ENCODE peak calls at places on chromosomes 3 and 15, in six cellular contexts. H is cardiac muscle cell, U is heart left ventricle, F is tibial nerve, E is hepatocyte, D is A549. X is an unnamed sample.

GRCh38 chr3:139110072-139110830 is 65.6 kb upstream of the PRR23C start:
- DNase-seq in H (no peak), U (peak), F (no peak), E (no peak), D (no peak), X (no peak)

GRCh38 chr3:11238880-11239279 is 33.3 kb upstream of the ATG7 start:
- DNase-seq in H (peak), U (no peak), F (no peak), E (no peak), D (no peak), X (no peak)

GRCh38 chr3:10173926-10174435 is 9.3 kb downstream of the IRAK2 start:
- DNase-seq in H (peak), U (peak), F (peak), E (peak), D (peak), X (peak)

GRCh38 chr3:40899286-40899712 is 300.0 kb upstream of the CTNNB1 start:
- DNase-seq in H (peak), U (no peak), F (no peak), E (no peak), D (peak), X (no peak)

GRCh38 chr3:134495980-134496379 is 10.1 kb downstream of the CEP63 start:
- DNase-seq in H (no peak), U (no peak), F (no peak), E (no peak), D (no peak), X (no peak)

GRCh38 chr3:22971497-22971896 is 231.6 kb upstream of the UBE2E2 start:
- DNase-seq in H (no peak), U (no peak), F (no peak), E (no peak), D (no peak), X (no peak)

GRCh38 chr3:109241459-109241858 is 74.9 kb downstream of the DPPA2 start:
- DNase-seq in H (no peak), U (no peak), F (no peak), E (no peak), D (no peak), X (no peak)

GRCh38 chr3:88189361-88189810 is 39.6 kb downstream of the C3orf38 start:
- DNase-seq in H (no peak), U (no peak), F (no peak), E (no peak), D (no peak), X (no peak)

GRCh38 chr3:99534951-99535704 is 103.3 kb upstream of the COL8A1 start:
- DNase-seq in H (peak), U (no peak), F (no peak), E (peak), D (no peak), X (no peak)

GRCh38 chr15:64209680-64210334 is 47.0 kb upstream of the PPIB start:
- DNase-seq in H (peak), U (no peak), F (no peak), E (peak), D (peak), X (no peak)

GRCh38 chr15:59260090-59260489 is 53.4 kb downstream of the LDHAL6B start:
- DNase-seq in H (no peak), U (no peak), F (no peak), E (no peak), D (no peak), X (no peak)

GRCh38 chr15:65659502-65660052 is 37.8 kb downstream of the SLC24A1 start:
- DNase-seq in H (no peak), U (no peak), F (no peak), E (no peak), D (no peak), X (no peak)

GRCh38 chr15:65028338-65028737 is 1.1 kb downstream of the MTFMT start:
- DNase-seq in H (no peak), U (no peak), F (no peak), E (no peak), D (no peak), X (no peak)

GRCh38 chr3:63961891-63962290 is 49.7 kb upstream of the SCAANT1 start:
- DNase-seq in H (peak), U (no peak), F (no peak), E (peak), D (peak), X (no peak)

GRCh38 chr3:171531716-171532115 is 71.5 kb upstream of the TNIK start:
- DNase-seq in H (no peak), U (no peak), F (no peak), E (no peak), D (no peak), X (no peak)

GRCh38 chr3:139427283-139428060 is 38.0 kb upstream of the COPB2 start:
- DNase-seq in H (peak), U (no peak), F (peak), E (peak), D (peak), X (no peak)

GRCh38 chr3:188752850-188753249 is 418.9 kb upstream of the TPRG1 start:
- DNase-seq in H (no peak), U (no peak), F (no peak), E (no peak), D (no peak), X (no peak)

GRCh38 chr3:122169911-122170310 is 13.6 kb upstream of the CASR start:
- DNase-seq in H (no peak), U (no peak), F (no peak), E (no peak), D (no peak), X (no peak)

GRCh38 chr3:4406746-4407568 is 60.1 kb downstream of the SUMF1 start:
- DNase-seq in H (no peak), U (no peak), F (no peak), E (peak), D (no peak), X (no peak)

GRCh38 chr3:168094877-168095610 is 680 bp downstream of the GOLIM4 start:
- DNase-seq in H (peak), U (peak), F (peak), E (peak), D (peak), X (peak)

GRCh38 chr15:85525755-85526154 is 145.4 kb downstream of the AKAP13 start:
- DNase-seq in H (no peak), U (no peak), F (no peak), E (no peak), D (no peak), X (no peak)

GRCh38 chr3:187011915-187012314 is 81.6 kb downstream of the ST6GAL1 start:
- DNase-seq in H (no peak), U (no peak), F (no peak), E (no peak), D (no peak), X (no peak)

DNA sequence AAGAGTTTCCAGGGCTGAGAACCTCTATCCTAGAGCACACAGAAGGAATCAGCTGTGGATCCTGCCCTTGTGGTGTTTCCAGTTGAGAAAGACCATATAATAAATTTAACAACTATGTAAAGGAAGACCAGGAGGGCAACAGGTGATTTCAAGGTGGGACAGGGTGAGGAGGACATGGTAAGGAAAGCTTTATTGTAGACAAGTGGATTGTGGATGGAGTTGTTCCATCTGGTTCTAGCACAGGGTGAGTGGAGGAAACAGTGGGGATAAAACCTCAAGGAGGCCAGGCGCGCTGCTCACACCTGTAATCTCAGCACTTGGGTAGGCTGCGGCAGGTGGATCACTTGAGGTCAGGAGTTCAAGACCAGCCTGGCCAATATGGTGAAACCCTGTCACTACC is 17.1 kb downstream of the SIAH2 start:
- DNase-seq in H (no peak), U (no peak), F (no peak), E (no peak), D (no peak), X (no peak)
- TF ChIP-seq CTCF in H (no peak), U (no peak), F (no peak), E (no peak), D (no peak), X (no peak)

GRCh38 chr3:24201301-24201700 is 256.2 kb downstream of the NR1D2 start:
- DNase-seq in H (no peak), U (no peak), F (no peak), E (no peak), D (no peak), X (no peak)

GRCh38 chr3:24199305-24199704 is 254.2 kb downstream of the NR1D2 start:
- DNase-seq in H (no peak), U (no peak), F (no peak), E (no peak), D (no peak), X (no peak)

GRCh38 chr3:24199775-24200247 is 254.7 kb downstream of the NR1D2 start:
- DNase-seq in H (peak), U (no peak), F (no peak), E (no peak), D (no peak), X (no peak)

GRCh38 chr3:24197809-24198208 is 252.7 kb downstream of the NR1D2 start:
- DNase-seq in H (no peak), U (no peak), F (no peak), E (no peak), D (no peak), X (no peak)

GRCh38 chr3:24202071-24202470 is 257.0 kb downstream of the NR1D2 start:
- DNase-seq in H (no peak), U (no peak), F (no peak), E (no peak), D (no peak), X (no peak)
- H3K4me3 ChIP-seq in H (no peak), U (no peak), F (no peak), E (no peak), D (no peak), X (no peak)

GRCh38 chr3:170180107-170180951 is 1.2 kb downstream of the PHC3 start:
- DNase-seq in H (peak), U (no peak), F (no peak), E (peak), D (peak), X (no peak)
- H3K27ac ChIP-seq in H (peak), U (peak), F (peak), E (peak), D (peak), X (peak)

GRCh38 chr3:181210275-181210674 is 220.7 kb upstream of the DNAJC19 start:
- DNase-seq in H (peak), U (no peak), F (no peak), E (peak), D (no peak), X (no peak)
- TF ChIP-seq CTCF in H (peak), U (peak), F (peak), E (peak), D (peak), X (no peak)

DNA sequence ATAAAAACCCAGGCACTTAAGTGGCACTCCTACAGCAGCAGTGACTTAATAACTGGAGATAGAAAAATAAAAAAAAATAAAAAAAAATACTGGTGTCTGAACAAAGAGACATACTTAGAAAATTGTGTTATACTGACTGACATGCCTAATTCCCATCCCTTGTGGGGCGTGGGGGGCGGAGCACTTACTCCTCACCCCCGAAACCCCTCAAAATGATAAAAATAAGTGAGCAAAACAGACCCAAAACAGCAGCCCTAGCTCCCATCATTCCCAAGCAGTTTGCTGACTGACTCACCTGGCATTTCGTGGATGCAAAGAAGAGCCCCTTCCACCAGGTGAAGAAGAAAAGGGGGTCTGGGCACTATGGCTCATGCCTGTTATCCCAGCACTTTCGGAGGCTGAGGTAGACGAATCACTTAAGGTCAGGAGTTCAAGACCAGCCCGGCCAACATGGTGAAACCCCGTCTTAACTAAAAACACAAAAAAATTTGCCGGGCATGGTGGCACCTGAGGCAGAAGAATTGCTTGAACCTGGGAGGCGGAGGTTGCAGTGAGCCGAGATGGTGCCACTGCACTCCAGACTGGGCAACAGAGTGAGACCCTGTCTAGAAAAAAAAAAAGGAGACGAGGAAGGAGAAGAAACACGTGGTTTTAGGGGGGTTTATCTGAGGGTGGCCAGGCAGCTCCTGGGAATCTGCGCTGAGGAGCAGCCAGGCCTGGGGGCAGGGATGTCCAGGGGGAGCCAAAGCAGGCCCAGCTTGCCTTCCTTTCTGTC is 50.8 kb upstream of the BLM start:
- DNase-seq in H (no peak), U (no peak), F (no peak), E (no peak), D (peak), X (no peak)
- H3K4me3 ChIP-seq in H (no peak), U (peak), F (peak), E (no peak), D (peak), X (peak)

GRCh38 chr3:49248828-49249227 is 28.2 kb downstream of the C3orf62 start:
- DNase-seq in H (peak), U (peak), F (peak), E (peak), D (no peak), X (peak)
- H3K27ac ChIP-seq in H (no peak), U (peak), F (peak), E (peak), D (no peak), X (peak)

GRCh38 chr3:154745122-154745521 is 315.1 kb upstream of the GPR149 start:
- DNase-seq in H (no peak), U (no peak), F (no peak), E (no peak), D (no peak), X (no peak)

GRCh38 chr3:154749514-154749913 is 319.5 kb upstream of the GPR149 start:
- DNase-seq in H (no peak), U (no peak), F (no peak), E (no peak), D (no peak), X (no peak)

GRCh38 chr3:154743418-154743817 is 313.4 kb upstream of the GPR149 start:
- DNase-seq in H (no peak), U (no peak), F (no peak), E (no peak), D (no peak), X (no peak)

DNA sequence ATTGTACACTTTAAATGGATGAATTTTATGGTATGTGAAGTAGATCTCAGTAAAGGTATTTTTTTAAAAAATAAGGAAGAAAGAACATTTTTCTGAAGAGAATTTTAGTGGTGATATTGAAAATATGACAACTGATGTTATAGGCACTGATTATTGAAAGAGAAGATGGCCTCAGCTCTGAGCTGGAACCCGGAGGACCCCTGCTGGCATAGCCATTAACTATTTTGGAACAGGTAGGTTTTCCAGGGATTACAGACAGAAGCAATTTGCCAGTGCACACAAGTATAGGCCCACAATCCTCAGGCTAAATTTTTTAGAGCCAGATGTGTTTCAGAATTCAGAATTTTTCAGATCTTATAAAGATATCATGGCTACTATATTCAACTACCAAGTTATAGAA is 315.9 kb upstream of the GPR149 start:
- DNase-seq in H (no peak), U (no peak), F (no peak), E (no peak), D (no peak), X (no peak)
- TF ChIP-seq CTCF in H (no peak), U (no peak), F (no peak), E (peak), D (no peak), X (no peak)

GRCh38 chr3:192299921-192300320 is 427.4 kb downstream of the FGF12 start:
- DNase-seq in H (no peak), U (no peak), F (no peak), E (no peak), D (no peak), X (no peak)
- H3K4me3 ChIP-seq in H (no peak), U (no peak), F (no peak), E (no peak), D (no peak), X (no peak)

X was measured in sigmoid colon.